ENCODE peak calls at places on chromosomes 5 and 9, in eight cellular contexts. S is activated T-cell treated with anti-CD3 and anti-CD28 coated beads, Interleukin-2, amount 50 U/mL, for 48 hours; J is GF-D8; W is amniotic stem cell; N is SJCRH30; T is stimulated activated CD8-positive, alpha-beta memory T cell treated with anti-CD3 and anti-CD28 coated beads, Interleukin-12 subunit alpha, Interleukin-12 subunit beta, amount 100 ng/mL, for 1 hour; Z is T-helper 2 cell; K is activated CD8-positive, alpha-beta memory T cell treated with anti-CD3 and anti-CD28 coated beads for 1 hour. R is an unnamed sample.

GRCh38 chr9:117784996-117785395 is 80.8 kb downstream of the TLR4 start:
- DNase-seq in S (no peak), W (no peak), N (no peak), K (no peak), T (no peak), Z (no peak), J (no peak), R (no peak)

GRCh38 chr9:13939129-13939528 is 374.8 kb downstream of the NFIB start:
- DNase-seq in T (no peak), K (no peak), S (no peak), W (peak; percentile 63), J (no peak), Z (no peak), N (no peak), R (peak; percentile 75)

GRCh38 chr9:115115924-115116323 is 2.0 kb downstream of the TNC start:
- DNase-seq in J (no peak), K (no peak), Z (no peak), N (no peak), S (no peak), W (peak; percentile 46), T (no peak), R (peak; percentile 89)

GRCh38 chr9:14214693-14215092 is 99.2 kb downstream of the NFIB start:
- DNase-seq in N (no peak), J (no peak), T (no peak), K (no peak), W (no peak), S (no peak), Z (no peak), R (no peak)

GRCh38 chr9:78788101-78788500 is 491.2 kb downstream of the PSAT1 start:
- DNase-seq in J (no peak), T (no peak), K (no peak), N (no peak), S (no peak), W (no peak), Z (no peak), R (peak; percentile 75)

GRCh38 chr5:38456657-38457056 is 99.8 kb downstream of the LIFR start:
- DNase-seq in Z (no peak), J (no peak), N (no peak), S (no peak), T (no peak), W (no peak), K (no peak), R (no peak)

GRCh38 chr5:9691261-9691660 is 61.1 kb upstream of the TAS2R1 start:
- DNase-seq in K (no peak), Z (no peak), S (no peak), J (no peak), W (no peak), N (no peak), T (no peak), R (no peak)

GRCh38 chr9:71693607-71694006 is 74.7 kb downstream of the CEMIP2 start:
- DNase-seq in T (no peak), N (no peak), K (no peak), Z (no peak), W (no peak), S (no peak), J (no peak), R (no peak)

GRCh38 chr5:1387876-1388275 is 43.0 kb upstream of the CLPTM1L start:
- DNase-seq in N (no peak), K (no peak), J (no peak), S (no peak), T (no peak), Z (no peak), W (no peak), R (no peak)

GRCh38 chr5:16685069-16685468 is 68.3 kb upstream of the RETREG1 start:
- DNase-seq in N (no peak), J (no peak), W (no peak), T (no peak), S (no peak), Z (no peak), K (no peak), R (no peak)

GRCh38 chr9:136949817-136950655 is 2.0 kb upstream of the LCN12 start:
- DNase-seq in Z (peak; percentile 96), S (peak; percentile 98), J (peak; percentile 75), W (peak; percentile 57), N (peak; percentile 83), T (peak; percentile 95), K (peak; percentile 95), R (peak; percentile 91)

GRCh38 chr5:141182248-141182647 is at the start of gene PCDHB16:
- DNase-seq in S (no peak), J (no peak), Z (no peak), K (no peak), N (no peak), W (no peak), T (no peak), R (peak; percentile 71)

GRCh38 chr9:456365-456764 is 241.7 kb downstream of the DOCK8 start:
- DNase-seq in Z (no peak), K (no peak), S (no peak), J (no peak), T (no peak), W (no peak), N (no peak), R (peak; percentile 31)

GRCh38 chr5:125058185-125058826 is 311.9 kb upstream of the ZNF608 start:
- DNase-seq in W (no peak), K (no peak), J (no peak), S (no peak), Z (no peak), T (no peak), N (no peak), R (peak; percentile 44)

GRCh38 chr5:10352404-10353240 is 873 bp upstream of the MARCHF6 start:
- DNase-seq in K (no peak), W (no peak), T (no peak), J (peak; percentile 91), Z (no peak), N (peak; percentile 33), S (no peak), R (peak; percentile 87)

GRCh38 chr9:89011683-89012082 is 20.4 kb downstream of the S1PR3 start:
- DNase-seq in T (no peak), S (no peak), N (no peak), J (no peak), K (no peak), Z (no peak), W (no peak), R (no peak)

GRCh38 chr9:36818965-36819870 is 214.8 kb downstream of the PAX5 start:
- DNase-seq in J (no peak), S (no peak), W (no peak), N (peak; percentile 35), Z (no peak), K (no peak), T (no peak), R (no peak)

GRCh38 chr9:38006163-38006562 is 62.9 kb downstream of the SHB start:
- DNase-seq in Z (no peak), K (no peak), N (no peak), T (no peak), J (no peak), W (no peak), S (no peak), R (no peak)

GRCh38 chr5:135371738-135372232 is 27.2 kb downstream of the MACROH2A1 start:
- DNase-seq in J (no peak), Z (no peak), K (no peak), T (no peak), W (no peak), S (no peak), N (no peak), R (no peak)

GRCh38 chr9:113568081-113568435 is 104.5 kb downstream of the RGS3 start:
- DNase-seq in N (no peak), Z (no peak), W (no peak), T (no peak), J (no peak), S (no peak), K (no peak), R (no peak)

GRCh38 chr5:150411245-150411979 is 1.3 kb downstream of the CD74 start:
- DNase-seq in Z (peak; percentile 92), K (peak; percentile 40), N (no peak), J (no peak), W (no peak), S (peak; percentile 64), T (peak; percentile 39), R (peak; percentile 15)

GRCh38 chr5:141951341-141951781 is 6.6 kb downstream of the PCDH12 start:
- DNase-seq in T (no peak), W (no peak), Z (peak; percentile 35), S (peak; percentile 53), K (no peak), J (no peak), N (peak; percentile 39), R (no peak)

GRCh38 chr5:45680950-45681349 is 15.2 kb downstream of the HCN1 start:
- DNase-seq in T (no peak), S (no peak), N (no peak), W (no peak), K (no peak), J (no peak), Z (no peak), R (no peak)

GRCh38 chr9:8338249-8338721 is 538.7 kb upstream of the DMAC1 start:
- DNase-seq in W (no peak), S (no peak), N (no peak), T (no peak), Z (no peak), K (no peak), J (no peak), R (no peak)

GRCh38 chr5:139638090-139638735 is 9.9 kb upstream of the CXXC5 start:
- DNase-seq in Z (no peak), W (no peak), T (no peak), S (peak; percentile 18), K (no peak), N (peak; percentile 82), J (peak; percentile 36), R (peak; percentile 91)

GRCh38 chr5:36392818-36393217 is 91.1 kb upstream of the RANBP3L start:
- DNase-seq in S (no peak), N (no peak), K (no peak), J (no peak), T (no peak), Z (no peak), W (no peak), R (peak; percentile 93)

GRCh38 chr5:68423154-68423811 is 207.7 kb downstream of the PIK3R1 start:
- DNase-seq in N (no peak), J (no peak), W (no peak), Z (no peak), K (no peak), T (no peak), S (no peak), R (no peak)

GRCh38 chr5:126811515-126812198 is 34.7 kb downstream of the LMNB1 start:
- DNase-seq in N (no peak), J (no peak), T (no peak), W (no peak), S (peak; percentile 37), Z (peak; percentile 74), K (no peak), R (peak; percentile 43)

GRCh38 chr9:76451234-76451633 is 7.7 kb upstream of the GCNT1 start:
- DNase-seq in J (no peak), K (no peak), T (no peak), S (no peak), W (no peak), Z (no peak), N (no peak), R (peak; percentile 86)

GRCh38 chr5:132020568-132021339 is 9.3 kb upstream of the ACSL6 start:
- DNase-seq in J (no peak), T (no peak), S (peak; percentile 65), K (no peak), Z (peak; percentile 35), N (no peak), W (no peak), R (peak; percentile 22)